ENCODE peak calls at places on chromosomes 6 and 20, in ten cellular contexts. Y is pancreas; C is GM06990; P is CD4-positive, alpha-beta memory T cell; B is left lung; R is lung; F is Jurkat, Clone E6-1; A is AG10803; N is H7; Z is fibroblast of mammary gland. Q is an unnamed sample.

GRCh38 chr6:157823523-157824370 is 701 bp downstream of the SNX9 start:
- DNase-seq in Y (peak), C (peak), P (peak), B (peak), R (no peak), F (peak), A (peak), N (peak), Z (peak), Q (no peak)

GRCh38 chr20:21099653-21100589 is 6.2 kb downstream of the LINC00237 start:
- DNase-seq in Y (no peak), C (peak), P (peak), B (peak), R (peak), F (peak), A (peak), N (peak), Z (no peak), Q (no peak)

GRCh38 chr6:73644941-73645591 is 8.7 kb downstream of the SLC17A5 start:
- DNase-seq in Y (no peak), C (peak), P (no peak), B (no peak), R (no peak), F (no peak), A (no peak), N (no peak), Z (peak), Q (no peak)

GRCh38 chr20:19815553-19815991 is 57.5 kb downstream of the RIN2 start:
- DNase-seq in Y (no peak), C (peak), P (no peak), B (no peak), R (no peak), F (no peak), A (peak), N (no peak), Z (peak), Q (peak)

GRCh38 chr6:133892444-133893323 is 3.8 kb downstream of the TCF21 start:
- DNase-seq in Y (no peak), C (no peak), P (no peak), B (no peak), R (no peak), F (no peak), A (no peak), N (peak), Z (no peak), Q (no peak)

GRCh38 chr6:75023634-75024033 is 182.2 kb downstream of the COL12A1 start:
- DNase-seq in Y (no peak), C (no peak), P (no peak), B (no peak), R (no peak), F (no peak), A (no peak), N (no peak), Z (peak), Q (no peak)

GRCh38 chr20:64189530-64189966 is 25.3 kb downstream of the MYT1 start:
- DNase-seq in Y (no peak), C (no peak), P (no peak), B (no peak), R (no peak), F (no peak), A (no peak), N (no peak), Z (no peak), Q (no peak)

GRCh38 chr20:62625921-62626547 is 16.3 kb upstream of the SLCO4A1 start:
- DNase-seq in Y (peak), C (no peak), P (no peak), B (no peak), R (no peak), F (no peak), A (no peak), N (no peak), Z (no peak), Q (no peak)

GRCh38 chr6:166003569-166003968 is 164.1 kb downstream of the TBXT start:
- DNase-seq in Y (no peak), C (no peak), P (no peak), B (no peak), R (no peak), F (no peak), A (no peak), N (peak), Z (no peak), Q (no peak)

GRCh38 chr6:7085911-7086310 is 21.9 kb upstream of the RREB1 start:
- DNase-seq in Y (peak), C (no peak), P (no peak), B (no peak), R (peak), F (no peak), A (peak), N (no peak), Z (peak), Q (no peak)

GRCh38 chr20:52748235-52748950 is 223.8 kb upstream of the TSHZ2 start:
- DNase-seq in Y (no peak), C (no peak), P (no peak), B (no peak), R (no peak), F (no peak), A (peak), N (no peak), Z (peak), Q (no peak)

GRCh38 chr6:160900031-160900430 is 91.5 kb upstream of the MAP3K4 start:
- DNase-seq in Y (no peak), C (no peak), P (no peak), B (no peak), R (no peak), F (no peak), A (no peak), N (no peak), Z (no peak), Q (no peak)

GRCh38 chr6:30703011-30703410 is 12.2 kb upstream of the NRM start:
- DNase-seq in Y (peak), C (no peak), P (no peak), B (no peak), R (no peak), F (no peak), A (no peak), N (no peak), Z (no peak), Q (no peak)

GRCh38 chr6:26268659-26269402 is 96.2 kb upstream of the BTN3A2 start:
- DNase-seq in Y (no peak), C (no peak), P (no peak), B (no peak), R (no peak), F (no peak), A (no peak), N (peak), Z (peak), Q (no peak)

DNA sequence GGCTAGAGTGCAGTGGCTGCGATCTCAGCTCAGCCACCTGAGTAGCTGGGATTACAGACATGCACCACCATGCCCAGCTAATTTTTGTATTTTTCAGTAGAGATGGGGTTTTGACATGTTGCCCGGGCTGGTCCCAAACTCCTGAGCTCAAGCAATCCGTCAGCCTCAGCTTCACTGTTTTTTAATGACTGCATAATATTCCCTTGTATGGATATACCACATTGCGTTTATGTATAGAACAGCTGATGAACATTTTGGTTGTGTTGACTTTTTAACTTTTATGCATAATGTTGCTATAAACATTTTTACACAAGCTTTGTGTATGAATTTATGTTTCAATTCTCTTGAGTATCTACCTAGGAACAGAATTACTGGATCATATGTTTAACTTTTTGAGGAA is 4.3 kb upstream of the RFX6 start:
- DNase-seq in Y (no peak), C (no peak), P (no peak), B (no peak), R (no peak), F (no peak), A (no peak), N (no peak), Z (no peak), Q (no peak)
- H3K4me3 ChIP-seq in Y (no peak), C (no peak), P (no peak), B (no peak), R (no peak), F (no peak), A (no peak), N (no peak), Z (no peak), Q (no peak)

DNA sequence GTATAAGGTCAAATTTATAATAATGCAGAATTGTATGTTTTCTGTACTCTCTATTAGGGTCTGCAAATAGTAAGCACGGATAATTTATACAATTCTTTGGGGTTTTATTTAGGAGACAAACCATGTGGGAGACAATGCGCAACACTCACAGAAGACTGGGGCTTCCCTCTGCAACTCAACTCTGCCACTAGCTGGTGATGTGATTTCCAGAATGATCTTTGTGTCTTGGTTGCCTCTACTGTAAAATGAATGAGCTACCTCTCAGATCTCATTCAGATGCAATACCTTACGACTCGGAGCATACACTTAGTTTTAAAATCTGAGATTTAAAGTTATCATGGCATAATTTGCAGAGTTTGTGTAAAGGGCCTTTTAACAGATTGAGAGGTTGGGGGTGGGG is 6.4 kb downstream of the MAN1A1 start:
- DNase-seq in Y (no peak), C (no peak), P (no peak), B (no peak), R (no peak), F (no peak), A (no peak), N (no peak), Z (no peak), Q (no peak)
- H3K4me3 ChIP-seq in Y (no peak), C (no peak), P (no peak), B (no peak), R (no peak), F (no peak), A (no peak), N (no peak), Z (no peak), Q (no peak)

GRCh38 chr6:110690106-110690654 is 125.1 kb downstream of the CDK19 start:
- DNase-seq in Y (no peak), C (no peak), P (no peak), B (no peak), R (no peak), F (no peak), A (no peak), N (no peak), Z (no peak), Q (no peak)

GRCh38 chr6:110693296-110693695 is 122.0 kb downstream of the CDK19 start:
- DNase-seq in Y (no peak), C (no peak), P (no peak), B (no peak), R (no peak), F (no peak), A (no peak), N (no peak), Z (no peak), Q (no peak)

GRCh38 chr6:110688661-110689268 is 126.5 kb downstream of the CDK19 start:
- DNase-seq in Y (no peak), C (no peak), P (no peak), B (peak), R (peak), F (no peak), A (no peak), N (no peak), Z (no peak), Q (no peak)

GRCh38 chr6:110689275-110689935 is 125.9 kb downstream of the CDK19 start:
- DNase-seq in Y (no peak), C (no peak), P (peak), B (no peak), R (no peak), F (no peak), A (no peak), N (no peak), Z (no peak), Q (no peak)

DNA sequence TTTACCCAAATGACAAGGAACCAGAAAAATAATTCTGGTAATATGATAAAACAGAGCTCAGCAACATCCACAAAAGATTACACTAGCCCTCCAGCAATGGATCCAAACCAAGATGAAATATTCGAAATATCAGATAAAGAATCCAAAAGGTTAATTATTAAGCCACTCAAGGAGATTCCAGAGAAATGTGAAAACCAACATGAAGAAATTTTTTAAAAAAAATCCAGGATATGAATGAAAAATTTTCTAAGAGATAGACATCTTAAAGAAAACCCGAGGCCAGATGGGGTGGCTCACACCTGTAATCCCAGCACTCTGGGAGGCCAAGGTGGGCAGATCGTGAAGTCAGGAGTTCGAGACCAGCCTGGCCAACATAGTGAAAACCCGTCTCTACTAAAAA is 124.4 kb downstream of the CDK19 start:
- DNase-seq in Y (no peak), C (no peak), P (no peak), B (no peak), R (no peak), F (no peak), A (no peak), N (no peak), Z (no peak), Q (no peak)
- H3K4me3 ChIP-seq in Y (no peak), C (no peak), P (no peak), B (no peak), R (no peak), F (no peak), A (no peak), N (no peak), Z (no peak), Q (no peak)

DNA sequence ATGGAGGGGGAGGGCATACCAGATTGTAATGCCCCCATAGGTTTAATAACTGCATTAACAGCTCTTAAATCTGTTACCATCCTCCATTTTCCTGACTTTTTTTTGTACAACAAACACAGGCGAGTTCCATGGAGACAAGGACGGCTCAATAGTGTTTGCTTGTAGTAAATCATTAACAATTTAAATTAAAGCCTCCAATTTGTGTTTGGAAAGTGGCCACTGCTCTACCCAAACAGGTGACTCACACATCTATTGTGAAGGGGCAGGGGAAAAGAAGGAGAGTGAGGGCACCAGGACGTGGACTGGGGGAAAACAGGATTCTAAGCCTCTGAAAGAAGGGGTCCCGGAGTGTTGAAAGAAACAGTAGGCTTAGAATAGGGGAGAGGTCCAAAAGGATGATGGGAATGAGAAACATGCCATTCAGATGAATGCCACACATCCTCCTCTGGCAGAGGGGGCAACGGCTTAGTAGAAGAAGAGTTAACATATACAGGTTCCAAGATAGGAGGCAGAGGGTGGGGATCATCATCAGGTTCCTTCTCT is 6.9 kb downstream of the GLYATL3 start:
- DNase-seq in Y (no peak), C (no peak), P (no peak), B (no peak), R (no peak), F (no peak), A (no peak), N (no peak), Z (no peak), Q (no peak)
- H3K4me3 ChIP-seq in Y (no peak), C (no peak), P (no peak), B (no peak), R (no peak), F (no peak), A (no peak), N (no peak), Z (no peak), Q (no peak)

DNA sequence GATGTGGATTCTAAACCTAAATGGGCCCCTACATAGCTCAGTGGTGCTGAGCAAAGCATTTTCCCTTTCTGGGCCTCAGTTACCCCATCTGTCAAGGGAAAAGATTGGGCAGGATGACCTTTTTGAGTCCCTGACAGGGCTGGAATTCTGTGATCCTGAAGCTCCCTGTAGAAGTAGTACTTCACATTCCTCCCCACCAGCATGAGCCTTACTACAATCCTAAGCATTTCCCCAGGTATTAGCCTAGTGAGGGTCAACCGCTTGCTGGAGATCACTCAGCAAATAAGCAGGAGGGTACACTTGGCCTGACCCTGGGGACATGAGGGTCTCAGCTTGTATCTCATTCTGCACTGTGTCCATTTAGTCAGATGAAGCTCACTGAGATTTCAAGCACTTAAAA is 13.4 kb downstream of the NDRG3 start:
- DNase-seq in Y (no peak), C (no peak), P (no peak), B (no peak), R (no peak), F (no peak), A (no peak), N (no peak), Z (no peak), Q (no peak)
- H3K4me3 ChIP-seq in Y (no peak), C (no peak), P (no peak), B (no peak), R (no peak), F (no peak), A (no peak), N (no peak), Z (no peak), Q (no peak)

DNA sequence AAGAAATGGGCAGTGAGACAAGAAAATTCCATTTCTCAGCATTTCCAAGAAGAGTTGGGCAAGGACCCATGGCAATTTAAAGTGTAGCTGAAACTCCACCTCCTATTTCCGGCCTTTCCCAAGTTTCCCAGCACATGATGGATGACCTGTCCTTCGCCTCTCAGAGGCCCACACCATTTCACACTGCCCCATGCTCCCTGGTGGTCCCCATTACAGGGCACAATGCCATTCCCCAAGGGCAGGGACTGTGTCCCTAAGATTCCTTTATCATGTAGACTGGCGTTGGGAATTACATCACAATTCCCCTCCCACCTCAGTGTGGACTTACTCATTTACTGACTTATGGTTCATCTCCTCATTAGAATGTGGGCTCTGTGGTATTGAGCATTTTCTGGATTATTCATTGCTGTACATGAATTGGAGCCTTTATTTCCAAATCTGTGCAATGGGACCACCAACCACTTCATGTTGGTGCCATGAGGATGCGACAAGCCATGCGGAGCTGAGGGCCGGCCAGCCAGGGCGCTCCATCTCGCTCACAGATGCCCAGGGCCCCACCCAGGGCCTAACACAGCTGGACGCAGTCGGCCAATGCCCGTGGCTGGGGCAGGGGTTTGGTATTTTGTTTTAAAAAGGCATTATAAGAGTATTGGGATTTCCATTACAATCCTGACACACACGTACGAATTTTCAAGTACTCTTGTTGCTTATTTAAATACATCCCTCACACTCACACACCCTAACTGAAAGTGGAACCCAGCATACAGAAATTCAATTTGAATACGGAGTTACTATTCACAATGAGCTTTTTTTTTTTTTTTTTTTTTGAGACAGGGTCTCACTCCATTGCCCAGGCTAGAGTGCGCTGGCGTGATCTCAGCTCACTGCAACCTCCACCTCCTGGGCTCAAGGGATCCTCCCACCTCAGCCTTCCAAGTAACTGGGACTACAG is 5.4 kb downstream of the ACSS1 start:
- DNase-seq in Y (peak), C (no peak), P (no peak), B (peak), R (no peak), F (no peak), A (peak), N (no peak), Z (no peak), Q (no peak)
- H3K4me3 ChIP-seq in Y (no peak), C (peak), P (no peak), B (no peak), R (no peak), F (no peak), A (no peak), N (no peak), Z (no peak), Q (no peak)

Q was measured in skeletal muscle cell.